ENCODE peak calls at places on chromosomes 1 and 21, in five cellular contexts. O, H, Z, W and R are unnamed samples.

GRCh38 chr1:198387587-198387986 is 152.9 kb downstream of the ATP6V1G3 start:
- DNase-seq in O (no peak), H (peak), Z (peak), W (no peak), R (no peak)

GRCh38 chr1:211323156-211324063 is 3.2 kb upstream of the TRAF5 start:
- DNase-seq in O (peak), H (peak), Z (peak), W (peak), R (peak)

GRCh38 chr1:198966519-198966918 is 327.7 kb downstream of the PTPRC start:
- DNase-seq in O (no peak), H (no peak), Z (no peak), W (no peak), R (no peak)

GRCh38 chr1:207026177-207026576 is 6.4 kb downstream of the C1orf116 start:
- DNase-seq in O (no peak), H (no peak), Z (peak), W (no peak), R (no peak)

GRCh38 chr21:45264919-45265515 is 22.7 kb downstream of the POFUT2 start:
- DNase-seq in O (no peak), H (no peak), Z (no peak), W (no peak), R (no peak)

GRCh38 chr1:5847013-5847654 is 145.1 kb downstream of the NPHP4 start:
- DNase-seq in O (no peak), H (peak), Z (peak), W (no peak), R (no peak)

GRCh38 chr1:225378880-225379279 is 49.0 kb downstream of the LBR start:
- DNase-seq in O (no peak), H (peak), Z (peak), W (no peak), R (no peak)

GRCh38 chr1:84504580-84505021 is 1.6 kb upstream of the SPATA1 start:
- DNase-seq in O (no peak), H (peak), Z (peak), W (no peak), R (peak)